ENCODE peak calls at places on chromosomes 4 and X, in five cellular contexts. U is lower leg skin, Y is mesenchymal stem cell, G is AG04449, K is astrocyte of the cerebellum. T is an unnamed sample.

GRCh38 chrX:16834811-16835210 is 35.4 kb downstream of the RBBP7 start:
- DNase-seq in U (no peak), Y (no peak), G (no peak), K (peak), T (no peak)

GRCh38 chrX:66677430-66677829 is 38.6 kb upstream of the EDA2R start:
- DNase-seq in U (no peak), G (no peak), Y (peak), K (no peak), T (peak)

GRCh38 chrX:38055170-38055847 is 49.0 kb downstream of the SYTL5 start:
- DNase-seq in K (peak), Y (no peak), G (no peak), U (peak), T (peak)

GRCh38 chr4:54879576-54879975 is 221.8 kb downstream of the KIT start:
- DNase-seq in Y (peak), G (peak), U (no peak), K (peak), T (peak)

GRCh38 chrX:8897259-8897658 is 96.1 kb upstream of the FAM9A start:
- DNase-seq in U (no peak), Y (no peak), G (no peak), K (no peak), T (peak)

GRCh38 chr4:137896221-137896737 is 345.9 kb downstream of the SLC7A11 start:
- DNase-seq in G (no peak), K (no peak), Y (no peak), U (no peak), T (peak)

GRCh38 chrX:125289209-125289608 is 30.5 kb upstream of the TEX13C start:
- DNase-seq in U (no peak), G (no peak), K (no peak), Y (no peak), T (no peak)

GRCh38 chr4:40594261-40595178 is 35.1 kb downstream of the RBM47 start:
- DNase-seq in Y (no peak), K (no peak), U (no peak), G (peak), T (peak)

GRCh38 chrX:41137589-41137988 is 52.3 kb downstream of the USP9X start:
- DNase-seq in G (no peak), K (no peak), Y (no peak), U (no peak), T (no peak)

GRCh38 chr4:12411072-12411471 is 982.4 kb upstream of the HS3ST1 start:
- DNase-seq in U (no peak), Y (no peak), G (no peak), K (no peak), T (no peak)

GRCh38 chr4:122639181-122639580 is 18.3 kb upstream of the IL21 start:
- DNase-seq in U (no peak), K (no peak), G (no peak), Y (no peak), T (no peak)

GRCh38 chrX:22159071-22159470 is 113.6 kb upstream of the CBLL2 start:
- DNase-seq in K (no peak), Y (no peak), U (no peak), G (no peak), T (peak)

GRCh38 chrX:63613531-63614028 is 171.4 kb downstream of the ARHGEF9 start:
- DNase-seq in G (no peak), Y (no peak), K (no peak), U (no peak), T (no peak)

GRCh38 chr4:55175779-55176231 is 50.4 kb upstream of the KDR start:
- DNase-seq in G (peak), K (no peak), Y (peak), U (no peak), T (peak)

GRCh38 chr4:174317531-174317930 is 33.8 kb downstream of the CEP44 start:
- DNase-seq in U (no peak), K (no peak), G (no peak), Y (peak), T (no peak)

GRCh38 chr4:137530176-137530575 is 2.1 kb downstream of the PCDH18 start:
- DNase-seq in G (no peak), Y (peak), K (no peak), U (no peak), T (peak)

GRCh38 chrX:112760697-112761096 is 79.9 kb downstream of the AMOT start:
- DNase-seq in K (no peak), Y (no peak), U (no peak), G (no peak), T (no peak)

GRCh38 chrX:113389846-113390245 is 549.2 kb upstream of the AMOT start:
- DNase-seq in Y (no peak), G (no peak), K (no peak), U (no peak), T (no peak)

GRCh38 chr4:168868044-168868855 is 141.8 kb downstream of the CBR4 start:
- DNase-seq in U (no peak), G (peak), Y (peak), K (no peak), T (peak)

GRCh38 chr4:46839128-46839527 is 69.9 kb downstream of the COX7B2 start:
- DNase-seq in U (no peak), Y (no peak), K (no peak), G (no peak), T (no peak)

GRCh38 chr4:96003941-96004340 is 164.0 kb downstream of the PDHA2 start:
- DNase-seq in G (no peak), K (no peak), Y (no peak), U (no peak), T (no peak)

GRCh38 chr4:82372502-82372873 is 1.3 kb downstream of the HNRNPD start:
- DNase-seq in U (peak), K (no peak), G (no peak), Y (peak), T (peak)

GRCh38 chrX:23394421-23394820 is 59.8 kb downstream of the PTCHD1 start:
- DNase-seq in Y (no peak), U (no peak), G (no peak), K (peak), T (no peak)

GRCh38 chr4:15238720-15239119 is 189.1 kb upstream of the C1QTNF7 start:
- DNase-seq in G (no peak), Y (peak), K (no peak), U (no peak), T (peak)

GRCh38 chr4:130233377-130234047 is 1137.6 kb downstream of the C4orf33 start:
- DNase-seq in Y (peak), K (no peak), U (no peak), G (no peak), T (no peak)

GRCh38 chr4:87745058-87745842 is 54.1 kb upstream of the IBSP start:
- DNase-seq in Y (peak), G (no peak), K (no peak), U (no peak), T (no peak)

GRCh38 chr4:537436-538264 is 38.4 kb downstream of the TMEM271 start:
- DNase-seq in K (no peak), Y (no peak), G (no peak), U (no peak), T (no peak)

GRCh38 chr4:103996637-103997036 is 276.9 kb upstream of the TACR3 start:
- DNase-seq in G (no peak), Y (peak), U (peak), K (peak), T (no peak)

GRCh38 chrX:86104526-86104925 is 43.7 kb upstream of the DACH2 start:
- DNase-seq in K (no peak), G (no peak), Y (no peak), U (no peak), T (no peak)

GRCh38 chrX:150983526-150984163 is 510 bp downstream of the HMGB3 start:
- DNase-seq in K (no peak), U (no peak), Y (no peak), G (no peak), T (no peak)

GRCh38 chrX:41344053-41344452 is 10.1 kb downstream of the DDX3X start:
- DNase-seq in U (no peak), Y (no peak), K (no peak), G (no peak), T (no peak)

GRCh38 chrX:57137481-57137880 is 284 bp upstream of the SPIN2A start:
- DNase-seq in K (no peak), Y (peak), U (no peak), G (no peak), T (peak)
- H3K4me3 ChIP-seq in K (peak), Y (peak), U (no peak), G (peak), T (peak)

GRCh38 chrX:153829549-153829798 is 870 bp downstream of the PDZD4 start:
- DNase-seq in K (no peak), Y (no peak), U (no peak), G (no peak), T (no peak)

GRCh38 chrX:153827016-153827415 is 3.3 kb downstream of the PDZD4 start:
- DNase-seq in K (no peak), U (no peak), Y (no peak), G (no peak), T (no peak)

GRCh38 chrX:153828723-153829548 is 1.4 kb downstream of the PDZD4 start:
- DNase-seq in G (no peak), Y (peak), U (no peak), K (no peak), T (no peak)

GRCh38 chrX:153827903-153828302 is 2.4 kb downstream of the PDZD4 start:
- DNase-seq in Y (no peak), U (no peak), G (no peak), K (no peak), T (no peak)

DNA sequence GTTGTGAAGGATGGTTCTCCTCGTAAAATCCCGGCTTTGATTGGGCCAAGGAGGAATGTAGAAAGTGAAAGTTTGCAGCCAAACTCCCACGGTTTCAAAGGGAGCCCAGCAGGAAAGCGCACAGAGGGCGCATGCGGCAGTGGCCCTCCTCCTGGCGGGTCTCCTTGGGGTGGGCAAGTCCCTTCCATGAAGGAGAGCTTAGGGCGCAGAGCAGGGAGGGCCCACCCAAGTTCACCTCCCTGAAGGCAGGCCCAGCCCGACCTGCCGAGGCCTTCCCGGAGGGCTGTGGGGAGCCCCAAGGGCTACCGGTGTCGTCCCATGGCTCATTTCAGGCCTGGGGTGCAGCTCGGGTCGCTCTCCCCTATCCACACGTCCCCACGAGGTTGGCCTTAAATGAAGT is 2.0 kb downstream of the PDZD4 start:
- DNase-seq in Y (no peak), G (no peak), K (no peak), U (no peak), T (no peak)
- H3K4me3 ChIP-seq in Y (peak), G (no peak), K (peak), U (no peak), T (no peak)

DNA sequence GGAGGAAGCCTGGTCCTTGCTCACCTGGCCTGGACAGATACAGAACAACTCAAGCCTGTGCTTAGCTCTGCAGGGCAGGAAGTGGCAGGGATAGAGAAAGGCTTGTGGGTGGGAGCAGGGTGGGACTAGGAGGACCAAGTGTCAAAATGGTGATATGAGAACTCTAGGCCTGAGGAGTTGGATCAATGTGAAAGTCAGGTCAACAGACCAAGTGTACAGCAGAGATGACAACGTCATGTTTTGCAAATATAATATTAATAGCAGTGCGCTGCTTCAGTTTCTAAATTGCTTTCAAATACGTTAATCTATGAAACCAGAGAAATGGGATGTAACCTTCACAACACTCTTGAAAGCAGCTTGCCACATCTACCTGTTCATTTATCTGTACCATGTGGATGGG is 114.2 kb upstream of the MAP3K15 start:
- DNase-seq in U (no peak), G (no peak), K (no peak), Y (no peak), T (no peak)
- H3K4me3 ChIP-seq in U (no peak), G (no peak), K (no peak), Y (no peak), T (no peak)

GRCh38 chr4:24843121-24843520 is 47.7 kb downstream of the SOD3 start:
- DNase-seq in G (no peak), U (no peak), Y (no peak), K (no peak), T (no peak)

GRCh38 chr4:24842356-24842755 is 47.0 kb downstream of the SOD3 start:
- DNase-seq in Y (no peak), G (no peak), K (no peak), U (no peak), T (no peak)

GRCh38 chr4:24837781-24838180 is 42.4 kb downstream of the SOD3 start:
- DNase-seq in Y (no peak), K (no peak), U (no peak), G (no peak), T (no peak)

GRCh38 chr4:24840826-24841587 is 45.6 kb downstream of the SOD3 start:
- DNase-seq in U (no peak), K (no peak), G (no peak), Y (no peak), T (no peak)

DNA sequence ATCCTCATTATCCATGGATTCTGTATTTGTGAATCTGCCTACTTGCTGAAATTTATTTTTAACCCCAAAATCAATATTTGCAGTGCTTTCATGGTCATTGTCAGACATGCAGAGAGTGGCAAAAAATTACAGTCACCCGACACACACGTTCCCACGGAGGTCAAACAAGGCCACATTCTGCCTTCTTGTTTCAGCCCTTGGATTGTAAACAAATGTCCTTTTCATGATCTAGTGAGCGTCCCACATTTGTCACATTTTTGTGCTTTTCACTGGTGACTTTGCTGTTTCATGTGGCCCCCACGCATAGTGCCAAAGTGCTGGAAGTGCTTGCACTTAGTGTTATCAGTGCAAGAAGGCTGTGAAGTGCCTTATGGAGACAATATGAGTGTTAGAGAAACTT is 45.0 kb downstream of the SOD3 start:
- DNase-seq in Y (no peak), K (no peak), U (no peak), G (no peak), T (no peak)
- H3K4me3 ChIP-seq in Y (no peak), K (no peak), U (no peak), G (no peak), T (no peak)

GRCh38 chr4:146654648-146654975 is 15.9 kb downstream of the POU4F2 start:
- DNase-seq in G (no peak), U (no peak), K (no peak), Y (peak), T (no peak)
- H3K4me3 ChIP-seq in G (peak), U (no peak), K (peak), Y (peak), T (peak)

GRCh38 chr4:101856149-101856548 is 65.6 kb downstream of the BANK1 start:
- DNase-seq in K (no peak), Y (no peak), U (no peak), G (no peak), T (no peak)
- H3K4me3 ChIP-seq in K (no peak), Y (no peak), U (no peak), G (no peak), T (no peak)

GRCh38 chrX:100928660-100929613 is at the start of gene XKRX:
- DNase-seq in Y (no peak), G (no peak), U (peak), K (no peak), T (peak)
- H3K4me3 ChIP-seq in Y (peak), G (peak), U (peak), K (peak), T (peak)

DNA sequence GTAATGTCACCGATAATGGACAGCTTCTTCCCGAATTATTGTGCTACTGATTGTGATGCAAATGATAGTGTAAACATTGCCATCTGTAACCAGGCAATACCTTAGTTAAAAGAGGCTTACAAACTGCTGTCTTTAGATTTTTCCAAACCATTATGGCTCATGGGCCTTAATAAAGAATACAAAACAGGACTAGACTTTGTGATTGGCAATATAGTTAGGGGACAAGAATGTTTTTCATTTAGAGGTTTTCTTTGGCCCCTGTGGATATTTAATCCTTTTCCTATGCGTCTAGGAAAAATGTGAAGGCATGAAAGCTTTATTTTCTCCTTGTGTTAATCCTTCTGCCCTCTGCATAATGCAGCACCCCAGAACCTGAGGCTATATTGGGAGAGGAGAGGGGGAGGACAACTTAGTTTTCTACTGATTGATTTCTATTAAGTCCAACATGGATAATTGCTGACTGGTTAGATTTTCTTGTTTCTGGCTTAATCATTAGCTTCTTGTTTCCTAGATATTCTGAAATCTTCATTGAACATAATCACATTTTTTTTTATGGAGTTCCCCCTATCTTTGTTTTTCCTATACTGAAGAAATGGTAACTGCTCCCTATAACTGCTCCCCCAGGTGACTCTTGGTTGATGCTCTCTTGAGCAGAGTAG is 1.9 kb downstream of the PRPS1 start:
- DNase-seq in K (no peak), U (no peak), Y (no peak), G (no peak), T (no peak)
- H3K4me3 ChIP-seq in K (peak), U (no peak), Y (peak), G (peak), T (peak)